ENCODE peak calls at places on chromosomes 6 and 20, in six cellular contexts. A is body of pancreas, M is cardiac muscle cell, N is SK-N-SH, K is PC-3, W is ascending aorta. T is an unnamed sample. For H3K9me3, the result is how much of the 10 kb centered on the place peaks cover.

GRCh38 chr20:44028868-44029847 is 114.5 kb downstream of the TOX2 start:
- DNase-seq in A (no peak), M (no peak), N (no peak), K (no peak), W (no peak), T (no peak)

GRCh38 chr6:36120979-36121706 is 9.2 kb upstream of the MAPK13 start:
- DNase-seq in A (peak), M (peak), N (no peak), K (peak), W (peak), T (peak)

GRCh38 chr6:84422380-84422968 is 195.0 kb upstream of the CEP162 start:
- DNase-seq in A (peak), M (peak), N (peak), K (peak), W (no peak), T (peak)

GRCh38 chr20:44646641-44647274 is 4.7 kb downstream of the ADA start:
- DNase-seq in A (no peak), M (peak), N (no peak), K (peak), W (no peak), T (no peak)

GRCh38 chr6:165059032-165059431 is 250.4 kb downstream of the C6orf118 start:
- DNase-seq in A (no peak), M (no peak), N (no peak), K (peak), W (no peak), T (no peak)

GRCh38 chr6:133551847-133552331 is 310.7 kb downstream of the EYA4 start:
- DNase-seq in A (no peak), M (peak), N (no peak), K (peak), W (no peak), T (peak)

GRCh38 chr6:126054258-126054702 is 67.9 kb downstream of the TRMT11 start:
- DNase-seq in A (peak), M (peak), N (peak), K (peak), W (no peak), T (no peak)

GRCh38 chr6:88702956-88703556 is 260.4 kb downstream of the RNGTT start:
- DNase-seq in A (no peak), M (peak), N (no peak), K (no peak), W (no peak), T (no peak)

GRCh38 chr6:112007805-112008204 is 46.1 kb upstream of the CCN6 start:
- DNase-seq in A (no peak), M (peak), N (no peak), K (no peak), W (peak), T (peak)

GRCh38 chr6:3776881-3777507 is 25.5 kb upstream of the PXDC1 start:
- DNase-seq in A (no peak), M (no peak), N (peak), K (no peak), W (no peak), T (no peak)

GRCh38 chr6:155645328-155645727 is 189.7 kb upstream of the NOX3 start:
- DNase-seq in A (no peak), M (no peak), N (no peak), K (peak), W (no peak), T (no peak)

GRCh38 chr6:150719099-150719767 is 119.5 kb downstream of the PLEKHG1 start:
- DNase-seq in A (no peak), M (no peak), N (no peak), K (peak), W (no peak), T (no peak)

GRCh38 chr20:40294747-40295146 is 394.3 kb downstream of the MAFB start:
- DNase-seq in A (no peak), M (no peak), N (no peak), K (no peak), W (no peak), T (no peak)

GRCh38 chr20:53773792-53774371 is 180.2 kb upstream of the ZNF217 start:
- DNase-seq in A (no peak), M (peak), N (no peak), K (peak), W (no peak), T (no peak)

GRCh38 chr20:11980263-11980662 is 62.6 kb downstream of the BTBD3 start:
- DNase-seq in A (no peak), M (no peak), N (no peak), K (no peak), W (no peak), T (no peak)

GRCh38 chr6:42046491-42047219 is 3.7 kb upstream of the TAF8 start:
- DNase-seq in A (no peak), M (peak), N (no peak), K (no peak), W (no peak), T (no peak)

GRCh38 chr20:47859255-47859654 is 74.0 kb upstream of the SULF2 start:
- DNase-seq in A (no peak), M (peak), N (no peak), K (no peak), W (no peak), T (no peak)

GRCh38 chr20:43006651-43007375 is 182.9 kb downstream of the PTPRT start:
- DNase-seq in A (no peak), M (no peak), N (no peak), K (no peak), W (no peak), T (no peak)

GRCh38 chr6:133705071-133705470 is 183.8 kb upstream of the TCF21 start:
- DNase-seq in A (no peak), M (peak), N (no peak), K (peak), W (no peak), T (no peak)

GRCh38 chr6:13362432-13362831 is 34.1 kb upstream of the TBC1D7 start:
- DNase-seq in A (no peak), M (peak), N (no peak), K (no peak), W (no peak), T (no peak)

GRCh38 chr6:38134704-38135088 is 315.2 kb downstream of the ZFAND3 start:
- DNase-seq in A (no peak), M (no peak), N (no peak), K (no peak), W (no peak), T (no peak)

GRCh38 chr6:38127284-38127683 is 307.8 kb downstream of the ZFAND3 start:
- DNase-seq in A (no peak), M (no peak), N (no peak), K (no peak), W (no peak), T (no peak)

GRCh38 chr6:38136547-38136946 is 317.0 kb downstream of the ZFAND3 start:
- DNase-seq in A (no peak), M (no peak), N (no peak), K (no peak), W (no peak), T (no peak)

GRCh38 chr6:38133932-38134703 is 314.6 kb downstream of the ZFAND3 start:
- DNase-seq in A (no peak), M (no peak), N (no peak), K (peak), W (no peak), T (no peak)

DNA sequence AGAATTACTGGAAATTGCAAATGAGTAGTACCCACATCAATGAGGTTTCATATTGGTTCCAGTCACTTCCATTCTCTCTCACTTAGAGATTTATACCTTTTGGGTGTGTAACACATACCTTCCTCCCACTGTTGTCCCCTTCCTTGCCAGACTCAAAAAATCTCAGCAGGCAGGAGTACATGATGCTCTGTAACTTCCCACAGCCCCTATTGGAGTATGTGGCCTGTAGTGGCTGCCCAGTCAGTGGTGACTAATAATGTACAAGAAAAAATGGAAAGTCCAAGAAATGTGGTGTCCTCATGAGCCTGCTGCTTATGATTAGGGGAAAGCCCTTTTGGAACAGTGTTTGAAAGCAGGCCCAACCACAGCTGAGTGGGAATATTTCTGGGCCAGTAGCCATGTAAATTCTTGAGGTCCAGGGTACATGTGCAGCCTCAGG is 312.0 kb downstream of the ZFAND3 start:
- DNase-seq in A (no peak), M (peak), N (no peak), K (peak), W (no peak), T (no peak)
- H3K4me3 ChIP-seq in A (no peak), M (no peak), N (no peak), K (no peak), W (no peak), T (no peak)

GRCh38 chr6:30876039-30876730 is 8.1 kb upstream of the DDR1 start:
- DNase-seq in A (peak), M (peak), N (no peak), K (peak), W (no peak), T (no peak)

GRCh38 chr6:30873137-30873640 is 11.1 kb upstream of the DDR1 start:
- DNase-seq in A (no peak), M (no peak), N (no peak), K (no peak), W (no peak), T (no peak)

GRCh38 chr6:30870546-30870945 is 13.8 kb upstream of the DDR1 start:
- DNase-seq in A (no peak), M (no peak), N (no peak), K (no peak), W (no peak), T (no peak)

GRCh38 chr6:30875244-30876038 is 8.9 kb upstream of the DDR1 start:
- DNase-seq in A (no peak), M (no peak), N (no peak), K (no peak), W (no peak), T (no peak)

DNA sequence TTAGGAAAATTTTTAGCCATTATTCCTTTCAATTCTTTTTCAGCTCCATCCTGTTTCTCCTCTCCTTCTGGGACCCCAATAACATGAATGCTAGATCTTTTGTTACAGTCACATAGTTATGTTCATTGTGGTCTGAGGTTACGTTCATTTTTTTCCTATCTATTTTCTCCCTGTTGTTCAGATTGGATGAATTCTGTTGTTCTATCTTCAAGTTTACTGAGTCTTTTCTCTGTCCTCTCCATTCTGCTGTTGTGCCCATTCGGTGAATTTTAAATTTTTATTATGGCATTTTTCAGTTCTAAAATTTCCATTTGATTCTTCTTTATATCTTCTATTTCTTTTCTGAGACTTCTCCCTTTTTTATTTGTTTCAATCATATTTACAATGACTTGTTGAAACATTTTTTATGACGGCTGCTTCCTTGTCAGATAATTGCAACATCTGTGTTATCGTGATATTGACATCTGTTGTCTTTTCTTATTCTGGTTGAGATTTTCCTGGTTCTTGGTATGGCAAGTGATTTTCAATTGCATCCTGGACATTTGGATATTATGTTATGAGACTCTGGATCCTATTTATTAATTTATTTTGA is 12.6 kb upstream of the DDR1 start:
- DNase-seq in A (no peak), M (no peak), N (no peak), K (no peak), W (no peak), T (no peak)
- H3K9me3 ChIP-seq in A (under half), M (under half), N (under half), K (under half), W (under half), T (under half)

GRCh38 chr6:28866342-28867077 is 57.3 kb downstream of the TRIM27 start:
- DNase-seq in A (peak), M (peak), N (peak), K (peak), W (peak), T (peak)

GRCh38 chr6:28864321-28864923 is 59.4 kb downstream of the TRIM27 start:
- DNase-seq in A (no peak), M (no peak), N (no peak), K (no peak), W (no peak), T (no peak)

GRCh38 chr6:28862077-28862476 is 61.7 kb downstream of the TRIM27 start:
- DNase-seq in A (no peak), M (no peak), N (no peak), K (no peak), W (no peak), T (no peak)

GRCh38 chr6:28861339-28861738 is 62.4 kb downstream of the TRIM27 start:
- DNase-seq in A (no peak), M (no peak), N (no peak), K (no peak), W (no peak), T (no peak)

GRCh38 chr6:28863607-28864320 is 60.0 kb downstream of the TRIM27 start:
- DNase-seq in A (peak), M (peak), N (peak), K (peak), W (no peak), T (peak)
- TF ChIP-seq CTCF in A (no peak), M (peak), N (no peak), K (no peak), W (no peak), T (no peak)

GRCh38 chr6:8794420-8794819 is 359.1 kb upstream of the SLC35B3 start:
- DNase-seq in A (no peak), M (no peak), N (no peak), K (no peak), W (no peak), T (no peak)
- H3K4me3 ChIP-seq in A (no peak), M (no peak), N (no peak), K (no peak), W (no peak), T (no peak)

DNA sequence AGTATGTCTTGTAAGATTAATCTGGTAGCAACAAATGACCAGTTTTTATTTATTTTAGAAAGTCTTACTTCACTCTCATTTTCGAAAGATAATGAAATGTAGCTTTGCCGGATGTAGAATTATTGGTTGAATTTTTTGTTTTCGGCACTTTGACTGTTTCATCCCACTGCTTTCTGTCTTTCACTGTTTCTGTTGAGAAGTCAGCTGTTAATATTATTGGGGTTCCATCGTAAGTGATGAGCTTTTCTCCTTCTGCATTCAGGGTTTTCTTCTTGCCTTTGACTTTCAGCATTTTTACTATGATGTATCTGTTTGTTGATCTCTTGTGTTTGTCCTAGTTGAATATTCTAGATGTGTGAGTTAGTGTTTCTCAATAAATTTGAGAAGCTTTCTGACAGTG is 383.4 kb downstream of the PAX1 start:
- DNase-seq in A (no peak), M (no peak), N (no peak), K (no peak), W (no peak), T (no peak)
- H3K9me3 ChIP-seq in A (under half), M (under half), N (under half), K (under half), W (under half), T (under half)

GRCh38 chr20:1423625-1424106 is 30.8 kb upstream of the FKBP1A start:
- DNase-seq in A (peak), M (peak), N (no peak), K (peak), W (no peak), T (peak)
- TF ChIP-seq CTCF in A (no peak), M (peak), N (no peak), K (peak), W (no peak), T (no peak)

GRCh38 chr6:18019539-18020534 is 32.4 kb upstream of the KIF13A start:
- DNase-seq in A (no peak), M (peak), N (no peak), K (no peak), W (no peak), T (no peak)

GRCh38 chr6:18021166-18021850 is 33.9 kb upstream of the KIF13A start:
- DNase-seq in A (no peak), M (no peak), N (no peak), K (no peak), W (no peak), T (no peak)

GRCh38 chr6:18024876-18025275 is 37.4 kb upstream of the KIF13A start:
- DNase-seq in A (no peak), M (no peak), N (no peak), K (no peak), W (no peak), T (no peak)

GRCh38 chr6:18025591-18025990 is 38.2 kb upstream of the KIF13A start:
- DNase-seq in A (no peak), M (no peak), N (no peak), K (no peak), W (no peak), T (no peak)

GRCh38 chr6:18022398-18023231 is 35.2 kb upstream of the KIF13A start:
- DNase-seq in A (no peak), M (peak), N (no peak), K (peak), W (no peak), T (no peak)
- H3K4me3 ChIP-seq in A (no peak), M (no peak), N (no peak), K (no peak), W (no peak), T (no peak)

T was measured in lung.